ENCODE peak calls at places on chromosomes 4 and X, in eight cellular contexts. C is ovary, N is uterus, V is right lobe of liver, U is IMR-90, J is HCT116, O is GM12878, K is thyroid gland. S is an unnamed sample.

GRCh38 chrX:45309096-45309495 is 108.4 kb upstream of the DIPK2B start:
- DNase-seq in N (no peak), O (no peak), V (no peak), U (peak), C (no peak), J (no peak), K (no peak), S (no peak)

GRCh38 chr4:10115657-10116624 is 658 bp downstream of the WDR1 start:
- DNase-seq in U (no peak), N (peak), C (peak), O (peak), J (peak), V (peak), K (peak), S (peak)

GRCh38 chr4:163681208-163681821 is 186.8 kb downstream of the TMA16 start:
- DNase-seq in C (no peak), K (no peak), V (no peak), U (peak), O (no peak), J (peak), N (no peak), S (no peak)

GRCh38 chr4:186016796-186017195 is 52.2 kb upstream of the TLR3 start:
- DNase-seq in V (no peak), C (no peak), K (no peak), U (no peak), J (no peak), O (no peak), N (no peak), S (no peak)

GRCh38 chrX:7085879-7086278 is 61.6 kb upstream of the STS start:
- DNase-seq in U (no peak), O (no peak), J (no peak), C (no peak), V (no peak), K (no peak), N (no peak), S (no peak)

GRCh38 chrX:41386222-41386990 is 52.4 kb downstream of the DDX3X start:
- DNase-seq in K (no peak), U (peak), V (no peak), J (no peak), C (no peak), O (no peak), N (no peak), S (no peak)

GRCh38 chrX:153649178-153649914 is 2.3 kb downstream of the DUSP9 start:
- DNase-seq in V (peak), U (no peak), N (peak), K (peak), J (no peak), O (no peak), C (peak), S (no peak)

GRCh38 chrX:133923113-133923512 is 62.3 kb downstream of the GPC3 start:
- DNase-seq in U (no peak), K (no peak), C (no peak), N (no peak), O (no peak), J (no peak), V (no peak), S (no peak)

GRCh38 chr4:151395873-151396272 is 13.1 kb upstream of the FHIP1A start:
- DNase-seq in J (no peak), N (no peak), K (no peak), C (no peak), V (no peak), U (no peak), O (no peak), S (no peak)

GRCh38 chr4:148634476-148634875 is 192.3 kb upstream of the NR3C2 start:
- DNase-seq in C (no peak), J (no peak), U (peak), K (no peak), V (no peak), N (no peak), O (no peak), S (no peak)

GRCh38 chr4:150581611-150582010 is 340 bp upstream of the MAB21L2 start:
- DNase-seq in C (no peak), N (no peak), V (no peak), O (no peak), K (peak), U (peak), J (no peak), S (no peak)

GRCh38 chr4:172698256-172698655 is 470.4 kb upstream of the GALNT7 start:
- DNase-seq in K (no peak), N (no peak), U (no peak), V (no peak), O (no peak), J (no peak), C (no peak), S (no peak)

GRCh38 chr4:152780267-152780811 is 585 bp downstream of the ARFIP1 start:
- DNase-seq in N (no peak), O (no peak), K (no peak), U (peak), V (no peak), J (no peak), C (peak), S (no peak)

GRCh38 chr4:4397441-4397819 is 10.5 kb downstream of the NSG1 start:
- DNase-seq in J (no peak), C (no peak), K (no peak), O (no peak), U (no peak), V (no peak), N (no peak), S (no peak)

GRCh38 chr4:4578981-4579380 is 37.1 kb upstream of the STX18 start:
- DNase-seq in K (no peak), N (no peak), C (no peak), J (no peak), U (no peak), V (no peak), O (no peak), S (no peak)

GRCh38 chr4:134905061-134905460 is 703.5 kb upstream of the PABPC4L start:
- DNase-seq in U (no peak), J (no peak), C (no peak), O (no peak), K (no peak), V (no peak), N (no peak), S (no peak)

GRCh38 chr4:137253949-137254348 is 278.3 kb downstream of the PCDH18 start:
- DNase-seq in C (no peak), O (no peak), U (peak), K (no peak), J (no peak), N (no peak), V (no peak), S (no peak)

GRCh38 chr4:39178706-39179105 is 3.6 kb upstream of the WDR19 start:
- DNase-seq in K (no peak), C (no peak), U (peak), V (no peak), O (no peak), J (no peak), N (no peak), S (no peak)

GRCh38 chr4:39179681-39180080 is 2.6 kb upstream of the WDR19 start:
- DNase-seq in J (no peak), O (no peak), N (no peak), C (no peak), U (no peak), K (no peak), V (no peak), S (no peak)

GRCh38 chr4:39181520-39181904 is 817 bp upstream of the WDR19 start:
- DNase-seq in V (no peak), C (no peak), O (no peak), N (no peak), U (no peak), K (no peak), J (no peak), S (no peak)

GRCh38 chr4:39181905-39182638 is at the start of gene WDR19:
- DNase-seq in V (peak), U (peak), K (peak), C (peak), J (peak), O (peak), N (peak), S (peak)
- TF ChIP-seq POLR2A in V (peak), U (no peak), K (peak), C (peak), J (no peak), O (peak), N (peak), S (peak)

GRCh38 chrX:86149089-86149488 is 838 bp downstream of the DACH2 start:
- DNase-seq in U (no peak), C (no peak), J (no peak), O (no peak), N (no peak), K (peak), V (no peak), S (no peak)
- H3K4me3 ChIP-seq in U (peak), C (peak), J (no peak), O (no peak), N (no peak), K (no peak), V (no peak), S (no peak)

GRCh38 chr4:98260047-98260578 is 1.1 kb upstream of the RAP1GDS1 start:
- DNase-seq in O (no peak), N (peak), K (peak), V (peak), C (peak), J (peak), U (peak), S (peak)

GRCh38 chr4:98262431-98262830 is 1.2 kb downstream of the RAP1GDS1 start:
- DNase-seq in U (no peak), K (no peak), O (no peak), C (no peak), J (no peak), V (no peak), N (no peak), S (no peak)

GRCh38 chr4:98260579-98261290 is 449 bp upstream of the RAP1GDS1 start:
- DNase-seq in J (peak), V (peak), N (peak), U (peak), C (peak), O (peak), K (peak), S (peak)

GRCh38 chr4:98267498-98267897 is 6.3 kb downstream of the RAP1GDS1 start:
- DNase-seq in U (no peak), C (no peak), V (no peak), J (no peak), O (no peak), N (no peak), K (no peak), S (no peak)

GRCh38 chr4:98261291-98262271 is at the start of gene RAP1GDS1:
- DNase-seq in U (peak), O (no peak), K (peak), C (peak), N (peak), V (peak), J (peak), S (peak)
- TF ChIP-seq POLR2A in U (no peak), O (no peak), K (no peak), C (no peak), N (no peak), V (no peak), J (peak), S (no peak)

DNA sequence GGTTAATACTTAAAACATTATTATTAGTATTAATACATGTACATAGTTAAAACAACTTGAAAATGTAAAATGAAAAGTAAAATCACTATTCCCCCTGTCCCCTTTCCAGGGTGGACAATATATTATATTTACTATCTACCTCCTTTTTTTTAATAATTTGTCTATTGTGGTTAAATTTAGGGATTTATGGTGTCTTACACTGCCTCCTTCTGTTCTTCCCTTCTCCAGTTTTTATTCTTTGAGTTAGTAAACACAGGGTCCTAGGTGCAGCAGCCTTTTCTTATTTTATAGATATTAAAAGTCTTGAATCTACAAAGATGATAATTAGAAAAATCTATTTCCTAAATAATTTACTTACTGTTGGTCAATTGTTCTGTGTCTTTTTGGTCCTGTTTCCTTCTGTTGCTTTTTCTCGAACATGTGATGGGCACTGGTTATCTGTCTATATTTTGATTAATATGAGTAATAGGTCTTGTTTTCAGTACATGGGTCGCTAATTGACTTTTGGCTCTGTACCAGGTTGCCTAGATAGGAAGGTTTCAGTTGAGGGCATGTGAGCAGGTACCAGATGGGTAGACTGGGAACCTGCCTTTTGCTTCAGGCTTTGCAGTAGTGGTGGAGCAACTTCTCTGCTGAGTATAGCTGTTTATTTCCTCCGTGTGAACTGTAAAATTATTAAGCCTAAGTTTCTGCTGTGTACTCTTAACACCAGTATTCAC is 1.1 kb downstream of the NUDT9 start:
- DNase-seq in V (no peak), O (no peak), K (no peak), N (no peak), U (no peak), J (no peak), C (no peak), S (no peak)
- H3K4me3 ChIP-seq in V (peak), O (peak), K (peak), N (peak), U (peak), J (peak), C (peak), S (peak)

GRCh38 chrX:33207056-33207455 is 4.3 kb downstream of the DMD start:
- DNase-seq in U (peak), V (no peak), C (no peak), J (no peak), N (no peak), K (no peak), O (no peak), S (no peak)

GRCh38 chrX:33210156-33210555 is 1.2 kb downstream of the DMD start:
- DNase-seq in N (no peak), O (no peak), V (no peak), K (no peak), C (no peak), U (no peak), J (no peak), S (no peak)

GRCh38 chrX:33211356-33212254 is at the start of gene DMD:
- DNase-seq in J (no peak), C (peak), O (no peak), U (peak), V (no peak), N (peak), K (peak), S (peak)
- TF ChIP-seq POLR2A in J (no peak), C (no peak), O (no peak), U (no peak), V (no peak), N (peak), K (peak), S (peak)

GRCh38 chr4:123260429-123261052 is 136.1 kb upstream of the SPRY1 start:
- DNase-seq in N (no peak), K (peak), U (no peak), C (no peak), V (no peak), J (no peak), O (no peak), S (no peak)
- H3K4me3 ChIP-seq in N (no peak), K (no peak), U (no peak), C (no peak), V (no peak), J (no peak), O (no peak), S (no peak)

DNA sequence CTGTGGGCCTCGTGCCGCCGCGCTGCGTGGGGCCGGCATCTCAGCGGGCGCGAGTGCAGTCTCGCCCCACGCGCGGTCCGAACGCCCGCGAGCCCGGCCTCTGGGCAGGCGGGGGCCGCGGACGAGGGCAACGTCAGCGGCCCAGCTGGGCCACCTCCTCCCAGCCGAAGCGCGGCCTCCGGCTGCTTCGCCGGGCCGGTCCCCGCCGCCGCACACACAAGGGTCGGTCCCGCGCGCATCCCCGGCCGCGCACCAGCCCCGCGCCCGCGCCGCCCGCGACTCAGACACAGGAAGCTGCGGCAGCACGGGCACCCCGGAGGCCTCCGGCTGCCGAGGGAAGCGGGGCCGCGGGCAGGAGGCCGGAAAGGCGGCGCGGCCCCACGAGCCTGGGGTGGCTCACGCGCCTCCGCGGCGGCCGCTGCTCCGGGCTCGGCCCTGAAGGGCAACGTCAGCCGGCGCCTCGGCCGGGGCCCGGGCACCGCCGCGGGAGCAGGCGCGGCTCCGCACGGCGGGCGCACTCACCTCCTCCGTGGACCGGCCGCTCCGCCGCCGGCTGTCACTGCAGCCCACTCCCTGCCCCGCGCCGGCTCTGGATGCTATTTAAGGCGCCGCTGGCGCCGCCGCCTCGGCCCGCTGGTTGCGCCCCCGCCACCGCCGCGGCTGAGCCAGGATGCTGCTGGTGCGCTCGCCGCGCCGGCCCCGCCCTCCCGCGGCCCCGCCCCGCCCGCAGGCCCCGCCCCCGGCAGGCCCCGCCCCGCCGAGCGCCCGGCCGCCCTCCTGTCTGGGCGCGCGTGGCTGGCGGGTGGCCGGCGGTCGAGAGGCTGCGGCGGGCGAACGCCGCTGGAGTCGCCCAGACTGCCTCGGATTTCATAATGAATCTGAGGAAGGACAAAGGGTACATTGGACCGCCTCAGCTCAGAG is at the start of gene ACSL1:
- DNase-seq in J (no peak), C (peak), N (peak), K (peak), U (peak), O (no peak), V (peak), S (peak)
- TF ChIP-seq POLR2A in J (peak), C (no peak), N (peak), K (peak), U (peak), O (peak), V (peak), S (peak)

GRCh38 chr4:123505077-123505456 is 108.5 kb downstream of the SPRY1 start:
- DNase-seq in O (no peak), C (no peak), N (no peak), U (peak), J (no peak), K (no peak), V (no peak), S (no peak)
- H3K4me3 ChIP-seq in O (no peak), C (peak), N (peak), U (peak), J (peak), K (peak), V (peak), S (peak)

S was measured in gastrocnemius medialis.